ENCODE peak calls at places on chromosomes 16 and 17, in four cellular contexts. M is fibroblast of lung, B is SK-MEL-5, T is neural crest cell. Y is an unnamed sample.

GRCh38 chr17:75273968-75274708 is 3.1 kb upstream of the MIF4GD start:
- DNase-seq in M (peak; percentile 88), B (no peak), T (no peak), Y (no peak)

GRCh38 chr17:18968945-18969887 is 17.3 kb downstream of the SLC5A10 start:
- DNase-seq in M (no peak), B (no peak), T (no peak), Y (no peak)

GRCh38 chr16:88519240-88519639 is 51.0 kb upstream of the ZC3H18 start:
- DNase-seq in M (no peak), B (no peak), T (no peak), Y (no peak)

GRCh38 chr16:30417447-30418349 is 10.3 kb downstream of the ZNF771 start:
- DNase-seq in M (peak; percentile 92), B (peak; percentile 92), T (peak; percentile 75), Y (peak; percentile 85)

GRCh38 chr17:15092762-15093161 is 172.4 kb downstream of the PMP22 start:
- DNase-seq in M (peak; percentile 32), B (no peak), T (no peak), Y (no peak)

GRCh38 chr17:29722411-29723198 is 99.9 kb upstream of the CORO6 start:
- DNase-seq in M (peak; percentile 94), B (no peak), T (no peak), Y (no peak)

GRCh38 chr16:83615553-83615952 is 192.2 kb upstream of the HSBP1 start:
- DNase-seq in M (peak; percentile 15), B (no peak), T (no peak), Y (no peak)

GRCh38 chr17:4901648-4902344 is 1.1 kb downstream of the CHRNE start:
- DNase-seq in M (no peak), B (no peak), T (no peak), Y (no peak)

GRCh38 chr16:28324235-28324886 is 32.0 kb downstream of the SBK1 start:
- DNase-seq in M (no peak), B (no peak), T (no peak), Y (no peak)

GRCh38 chr16:31331141-31331764 is 23.7 kb upstream of the ITGAX start:
- DNase-seq in M (no peak), B (no peak), T (no peak), Y (no peak)

GRCh38 chr16:83933885-83934683 is 19.0 kb upstream of the OSGIN1 start:
- DNase-seq in M (no peak), B (no peak), T (no peak), Y (no peak)

GRCh38 chr17:31391496-31391949 is at the start of gene RAB11FIP4:
- DNase-seq in M (peak; percentile 23), B (peak; percentile 55), T (no peak), Y (no peak)

GRCh38 chr17:7328840-7329359 is at the start of gene NEURL4:
- DNase-seq in M (peak; percentile 16), B (peak; percentile 10), T (peak; percentile 37), Y (no peak)

GRCh38 chr17:50691550-50692447 is 15.9 kb downstream of the ANKRD40 start:
- DNase-seq in M (no peak), B (no peak), T (no peak), Y (no peak)